ENCODE peak calls at places on chromosomes 16 and 17, in five cellular contexts. One of them, this sample, is unnamed.

GRCh38 chr17:82297804-82298537 is 19.4 kb downstream of the CD7 start:
- DNase-seq in activated naive CD4-positive, alpha-beta T cell treated with anti-CD3 and anti-CD28 coated beads, Interleukin-2, amount 50 U/mL, for 72 hours: peak
- DNase-seq in amniotic epithelial cell: peak
- DNase-seq in HFFc6: peak
- DNase-seq in activated T-cell treated with anti-CD3 and anti-CD28 coated beads for 4 hours: peak
- DNase-seq in this sample: peak

GRCh38 chr16:51328708-51329107 is 177.6 kb upstream of the SALL1 start:
- DNase-seq in HFFc6: no peak
- DNase-seq in activated T-cell treated with anti-CD3 and anti-CD28 coated beads for 4 hours: no peak
- DNase-seq in activated naive CD4-positive, alpha-beta T cell treated with anti-CD3 and anti-CD28 coated beads, Interleukin-2, amount 50 U/mL, for 72 hours: no peak
- DNase-seq in amniotic epithelial cell: peak
- DNase-seq in this sample: no peak

GRCh38 chr17:13346996-13347762 is 254.6 kb downstream of the HS3ST3A1 start:
- DNase-seq in activated T-cell treated with anti-CD3 and anti-CD28 coated beads for 4 hours: no peak
- DNase-seq in activated naive CD4-positive, alpha-beta T cell treated with anti-CD3 and anti-CD28 coated beads, Interleukin-2, amount 50 U/mL, for 72 hours: no peak
- DNase-seq in HFFc6: peak
- DNase-seq in amniotic epithelial cell: peak
- DNase-seq in this sample: peak

GRCh38 chr17:1188812-1189211 is 9.0 kb upstream of the ABR start:
- DNase-seq in amniotic epithelial cell: no peak
- DNase-seq in activated naive CD4-positive, alpha-beta T cell treated with anti-CD3 and anti-CD28 coated beads, Interleukin-2, amount 50 U/mL, for 72 hours: no peak
- DNase-seq in activated T-cell treated with anti-CD3 and anti-CD28 coated beads for 4 hours: no peak
- DNase-seq in HFFc6: peak
- DNase-seq in this sample: peak

GRCh38 chr16:66420396-66420795 is 6.7 kb upstream of the BEAN1 start:
- DNase-seq in amniotic epithelial cell: peak
- DNase-seq in activated T-cell treated with anti-CD3 and anti-CD28 coated beads for 4 hours: no peak
- DNase-seq in HFFc6: no peak
- DNase-seq in activated naive CD4-positive, alpha-beta T cell treated with anti-CD3 and anti-CD28 coated beads, Interleukin-2, amount 50 U/mL, for 72 hours: no peak
- DNase-seq in this sample: no peak

GRCh38 chr16:69417537-69418199 is 6.8 kb upstream of the CYB5B start:
- DNase-seq in HFFc6: peak
- DNase-seq in activated T-cell treated with anti-CD3 and anti-CD28 coated beads for 4 hours: no peak
- DNase-seq in activated naive CD4-positive, alpha-beta T cell treated with anti-CD3 and anti-CD28 coated beads, Interleukin-2, amount 50 U/mL, for 72 hours: no peak
- DNase-seq in amniotic epithelial cell: peak
- DNase-seq in this sample: peak

GRCh38 chr17:32625971-32626370 is 139.2 kb downstream of the CDK5R1 start:
- DNase-seq in activated naive CD4-positive, alpha-beta T cell treated with anti-CD3 and anti-CD28 coated beads, Interleukin-2, amount 50 U/mL, for 72 hours: no peak
- DNase-seq in HFFc6: no peak
- DNase-seq in activated T-cell treated with anti-CD3 and anti-CD28 coated beads for 4 hours: no peak
- DNase-seq in amniotic epithelial cell: no peak
- DNase-seq in this sample: no peak

GRCh38 chr17:628507-628941 is 86.1 kb downstream of the VPS53 start:
- DNase-seq in amniotic epithelial cell: peak
- DNase-seq in activated naive CD4-positive, alpha-beta T cell treated with anti-CD3 and anti-CD28 coated beads, Interleukin-2, amount 50 U/mL, for 72 hours: no peak
- DNase-seq in activated T-cell treated with anti-CD3 and anti-CD28 coated beads for 4 hours: no peak
- DNase-seq in HFFc6: no peak
- DNase-seq in this sample: no peak

GRCh38 chr17:74704536-74704935 is 8.2 kb downstream of the CD300LF start:
- DNase-seq in activated T-cell treated with anti-CD3 and anti-CD28 coated beads for 4 hours: no peak
- DNase-seq in HFFc6: no peak
- DNase-seq in activated naive CD4-positive, alpha-beta T cell treated with anti-CD3 and anti-CD28 coated beads, Interleukin-2, amount 50 U/mL, for 72 hours: no peak
- DNase-seq in amniotic epithelial cell: no peak
- DNase-seq in this sample: no peak

GRCh38 chr17:14693382-14693781 is 392.5 kb downstream of the HS3ST3B1 start:
- DNase-seq in activated naive CD4-positive, alpha-beta T cell treated with anti-CD3 and anti-CD28 coated beads, Interleukin-2, amount 50 U/mL, for 72 hours: no peak
- DNase-seq in activated T-cell treated with anti-CD3 and anti-CD28 coated beads for 4 hours: no peak
- DNase-seq in amniotic epithelial cell: no peak
- DNase-seq in HFFc6: no peak
- DNase-seq in this sample: no peak

GRCh38 chr17:74012465-74012864 is 191.0 kb upstream of the RPL38 start:
- DNase-seq in activated T-cell treated with anti-CD3 and anti-CD28 coated beads for 4 hours: peak
- DNase-seq in HFFc6: no peak
- DNase-seq in activated naive CD4-positive, alpha-beta T cell treated with anti-CD3 and anti-CD28 coated beads, Interleukin-2, amount 50 U/mL, for 72 hours: no peak
- DNase-seq in amniotic epithelial cell: no peak
- DNase-seq in this sample: no peak

GRCh38 chr16:88282221-88283041 is 100.3 kb upstream of the ZNF469 start:
- DNase-seq in amniotic epithelial cell: no peak
- DNase-seq in HFFc6: no peak
- DNase-seq in activated naive CD4-positive, alpha-beta T cell treated with anti-CD3 and anti-CD28 coated beads, Interleukin-2, amount 50 U/mL, for 72 hours: no peak
- DNase-seq in activated T-cell treated with anti-CD3 and anti-CD28 coated beads for 4 hours: no peak
- DNase-seq in this sample: peak

GRCh38 chr17:29624586-29624985 is 1.9 kb upstream of the CORO6 start:
- DNase-seq in amniotic epithelial cell: no peak
- DNase-seq in HFFc6: no peak
- DNase-seq in activated naive CD4-positive, alpha-beta T cell treated with anti-CD3 and anti-CD28 coated beads, Interleukin-2, amount 50 U/mL, for 72 hours: no peak
- DNase-seq in activated T-cell treated with anti-CD3 and anti-CD28 coated beads for 4 hours: no peak
- DNase-seq in this sample: no peak

GRCh38 chr17:58541249-58541648 is 26.8 kb upstream of the MTMR4 start:
- DNase-seq in HFFc6: no peak
- DNase-seq in amniotic epithelial cell: no peak
- DNase-seq in activated naive CD4-positive, alpha-beta T cell treated with anti-CD3 and anti-CD28 coated beads, Interleukin-2, amount 50 U/mL, for 72 hours: no peak
- DNase-seq in activated T-cell treated with anti-CD3 and anti-CD28 coated beads for 4 hours: no peak
- DNase-seq in this sample: no peak

This sample was measured in AG08396.